ENCODE peak calls at places on chromosomes 5 and 9, in eight cellular contexts. S is aorta; B is BE2C; V is small intestine; R is uterus; Q is HCT116; T is CD8-positive, alpha-beta memory T cell; X is thoracic aorta. N is an unnamed sample.

GRCh38 chr9:96215841-96216240 is 86.1 kb downstream of the HSD17B3 start:
- DNase-seq in V (no peak), X (no peak), Q (no peak), S (no peak), B (no peak), T (no peak), R (no peak), N (no peak)

GRCh38 chr5:168286386-168286785 is 5.1 kb upstream of the WWC1 start:
- DNase-seq in B (no peak), T (no peak), Q (no peak), R (no peak), X (no peak), V (no peak), S (no peak), N (no peak)

GRCh38 chr5:121988443-121988842 is 26.7 kb downstream of the SRFBP1 start:
- DNase-seq in S (no peak), B (no peak), R (no peak), X (no peak), Q (no peak), V (peak; percentile 6), T (no peak), N (no peak)

GRCh38 chr5:146745937-146746577 is 132.5 kb downstream of the PPP2R2B start:
- DNase-seq in X (no peak), B (no peak), V (no peak), Q (no peak), T (no peak), S (no peak), R (no peak), N (peak; percentile 57)

GRCh38 chr5:134371834-134372340 is 518 bp downstream of the UBE2B start:
- DNase-seq in T (peak; percentile 44), X (no peak), R (no peak), S (peak; percentile 81), B (peak; percentile 61), V (peak; percentile 78), Q (no peak), N (peak; percentile 66)

GRCh38 chr9:26975728-26976707 is 19.8 kb downstream of the IFT74 start:
- DNase-seq in R (peak; percentile 21), V (peak; percentile 65), X (no peak), T (no peak), S (no peak), Q (peak; percentile 48), B (peak; percentile 49), N (no peak)

GRCh38 chr9:79581794-79582193 is 10.0 kb downstream of the TLE4 start:
- DNase-seq in Q (no peak), V (no peak), T (peak; percentile 76), S (no peak), B (peak; percentile 24), X (no peak), R (no peak), N (no peak)

GRCh38 chr5:74866653-74867162 is 521 bp upstream of the FAM169A start:
- DNase-seq in S (no peak), R (no peak), X (no peak), Q (no peak), V (no peak), B (no peak), T (no peak), N (peak; percentile 47)

GRCh38 chr9:19994296-19994695 is 205.5 kb upstream of the SLC24A2 start:
- DNase-seq in R (no peak), Q (no peak), S (no peak), T (no peak), X (no peak), V (no peak), B (no peak), N (no peak)

GRCh38 chr5:124806857-124807196 is 60.4 kb upstream of the ZNF608 start:
- DNase-seq in V (no peak), B (no peak), T (no peak), X (no peak), R (no peak), S (no peak), Q (no peak), N (no peak)

GRCh38 chr5:58447231-58447630 is 12.7 kb downstream of the PLK2 start:
- DNase-seq in Q (no peak), B (no peak), V (no peak), S (no peak), X (no peak), R (no peak), T (no peak), N (no peak)

GRCh38 chr9:131585375-131585774 is 40.1 kb downstream of the PRRT1B start:
- DNase-seq in Q (no peak), B (no peak), S (no peak), T (peak; percentile 43), X (no peak), V (peak; percentile 18), R (no peak), N (peak; percentile 54)

GRCh38 chr9:135147473-135147805 is 60.0 kb downstream of the OLFM1 start:
- DNase-seq in V (no peak), R (no peak), B (peak; percentile 63), T (no peak), X (no peak), Q (no peak), S (no peak), N (no peak)

GRCh38 chr5:163306421-163306820 is 131.0 kb upstream of the CCNG1 start:
- DNase-seq in X (no peak), Q (peak; percentile 6), T (no peak), S (no peak), B (no peak), R (no peak), V (peak; percentile 24), N (no peak)

GRCh38 chr5:119341452-119342349 is 14.1 kb upstream of the TNFAIP8 start:
- DNase-seq in B (no peak), S (no peak), X (no peak), Q (no peak), R (no peak), T (no peak), V (no peak), N (no peak)
- H3K4me1 ChIP-seq in B (no peaks in the 10 kb centered on the region), S (no peaks in the 10 kb centered on the region), X (peaks cover 4% of the 10 kb centered on the region), Q (no peaks in the 10 kb centered on the region), R (no peaks in the 10 kb centered on the region), T (peaks cover 98% of the 10 kb centered on the region), V (peaks cover 9% of the 10 kb centered on the region), N (no peaks in the 10 kb centered on the region)

GRCh38 chr5:149432861-149433462 is 53.9 kb upstream of the IL17B start:
- DNase-seq in S (peak; percentile 83), T (no peak), Q (no peak), V (no peak), B (no peak), X (no peak), R (peak; percentile 70), N (no peak)
- H3K4me1 ChIP-seq in S (no peaks in the 10 kb centered on the region), T (no peaks in the 10 kb centered on the region), Q (peaks cover 55% of the 10 kb centered on the region), V (no peaks in the 10 kb centered on the region), B (peaks cover 23% of the 10 kb centered on the region), X (no peaks in the 10 kb centered on the region), R (no peaks in the 10 kb centered on the region), N (no peaks in the 10 kb centered on the region)

DNA sequence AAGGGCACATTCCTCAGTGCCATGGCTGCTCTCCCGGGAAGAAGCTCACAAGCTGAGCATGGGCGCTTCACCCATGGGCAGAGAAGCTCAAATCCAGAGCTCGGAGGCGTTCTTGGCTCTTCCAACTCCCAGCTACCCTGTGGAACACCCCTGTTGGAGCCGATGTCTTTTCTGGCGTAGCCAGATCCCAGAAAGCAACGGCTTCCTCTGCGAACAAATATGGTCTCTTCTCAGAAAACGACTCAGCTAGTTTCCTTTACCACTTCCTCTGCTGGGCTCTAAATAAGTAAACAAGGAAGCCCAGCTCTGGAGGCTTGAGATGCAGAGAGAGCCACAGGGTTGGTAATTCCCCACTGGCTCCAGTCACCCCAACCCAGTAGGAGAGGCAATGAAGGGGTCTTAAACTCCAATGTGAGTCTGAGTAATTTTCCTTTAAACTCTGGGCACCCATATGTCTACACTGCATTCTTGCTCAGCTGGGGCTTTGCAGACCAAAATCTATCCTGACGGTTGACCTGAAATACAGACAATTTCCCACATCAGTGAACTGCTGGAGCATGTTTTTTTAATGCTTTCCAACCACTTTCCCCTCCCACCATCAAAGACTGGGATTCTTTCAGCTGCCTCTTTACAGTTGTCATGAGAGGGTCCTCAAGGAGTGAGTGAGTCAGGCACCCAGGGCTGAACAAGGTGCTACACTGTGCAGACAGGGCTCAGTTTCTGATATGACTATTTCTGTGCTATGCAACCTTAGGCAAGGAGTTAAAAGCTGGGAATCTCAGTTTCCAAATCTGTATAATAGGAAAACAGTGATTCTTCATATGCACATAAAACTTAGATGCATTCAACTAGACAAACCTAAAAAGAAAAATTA is at the start of gene LCP2:
- DNase-seq in T (peak; percentile 60), X (no peak), V (peak; percentile 63), B (no peak), R (no peak), S (no peak), Q (no peak), N (peak; percentile 42)
- H3K4me1 ChIP-seq in T (peaks cover 70% of the 10 kb centered on the region), X (peaks cover 1% of the 10 kb centered on the region), V (no peaks in the 10 kb centered on the region), B (no peaks in the 10 kb centered on the region), R (peaks cover 11% of the 10 kb centered on the region), S (no peaks in the 10 kb centered on the region), Q (no peaks in the 10 kb centered on the region), N (no peaks in the 10 kb centered on the region)

DNA sequence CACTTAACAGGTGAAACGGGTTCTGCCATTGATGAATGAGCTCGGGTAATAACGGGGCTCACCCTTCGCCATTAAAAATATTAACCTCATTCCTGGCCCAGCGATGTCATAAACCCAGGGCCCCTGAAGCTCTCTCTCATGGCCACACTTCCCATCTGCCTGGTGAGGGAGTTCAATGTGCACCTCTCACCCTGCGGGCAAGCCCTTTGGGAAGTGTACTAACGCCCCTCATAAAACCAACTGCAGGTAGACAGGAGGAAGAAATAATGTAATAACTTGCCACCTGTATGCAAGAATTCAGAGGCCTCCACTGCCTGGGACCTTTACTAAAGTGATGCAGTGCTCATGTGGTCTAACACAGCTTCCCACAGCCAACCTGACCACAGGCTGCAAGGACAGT is 35.1 kb downstream of the SHB start:
- DNase-seq in R (no peak), Q (no peak), T (no peak), S (no peak), X (no peak), B (no peak), V (peak; percentile 71), N (no peak)
- H3K4me1 ChIP-seq in R (peaks cover 7% of the 10 kb centered on the region), Q (peaks cover 83% of the 10 kb centered on the region), T (no peaks in the 10 kb centered on the region), S (peaks cover 3% of the 10 kb centered on the region), X (peaks cover 29% of the 10 kb centered on the region), B (peaks cover 9% of the 10 kb centered on the region), V (peaks cover 4% of the 10 kb centered on the region), N (peaks cover under 1% of the 10 kb centered on the region)

GRCh38 chr5:173970878-173971650 is 17.9 kb upstream of the C5orf47 start:
- DNase-seq in B (no peak), R (peak; percentile 38), X (no peak), T (no peak), V (no peak), S (no peak), Q (no peak), N (no peak)
- H3K4me1 ChIP-seq in B (peaks cover 7% of the 10 kb centered on the region), R (no peaks in the 10 kb centered on the region), X (peaks cover 3% of the 10 kb centered on the region), T (peaks cover 13% of the 10 kb centered on the region), V (no peaks in the 10 kb centered on the region), S (peaks cover 1% of the 10 kb centered on the region), Q (peaks cover 9% of the 10 kb centered on the region), N (peaks cover 6% of the 10 kb centered on the region)

GRCh38 chr9:133155156-133155555 is 8.6 kb downstream of the GBGT1 start:
- DNase-seq in Q (no peak), B (no peak), R (no peak), V (no peak), S (peak; percentile 55), X (no peak), T (no peak), N (peak; percentile 47)
- H3K4me1 ChIP-seq in Q (peaks cover under 1% of the 10 kb centered on the region), B (peaks cover 5% of the 10 kb centered on the region), R (no peaks in the 10 kb centered on the region), V (no peaks in the 10 kb centered on the region), S (no peaks in the 10 kb centered on the region), X (no peaks in the 10 kb centered on the region), T (no peaks in the 10 kb centered on the region), N (no peaks in the 10 kb centered on the region)